ENCODE peak calls at places on chromosomes 7 and 10, in seven cellular contexts. O is WERI-Rb-1; T is GF-D8; C is AG10803; Y is EL; R is activated naive CD4-positive, alpha-beta T cell; N is NCI-H1417. D is an unnamed sample.

GRCh38 chr10:109912335-109913282 is 10.7 kb downstream of the XPNPEP1 start:
- DNase-seq in O (no peak), T (no peak), C (peak), Y (no peak), R (no peak), N (peak), D (peak)

GRCh38 chr10:127024655-127025054 is 119.4 kb downstream of the DOCK1 start:
- DNase-seq in O (no peak), T (no peak), C (peak), Y (no peak), R (no peak), N (no peak), D (peak)

GRCh38 chr7:34612671-34613070 is 45.3 kb upstream of the NPSR1 start:
- DNase-seq in O (no peak), T (no peak), C (peak), Y (peak), R (no peak), N (no peak), D (no peak)

GRCh38 chr7:150986099-150986512 is 4.7 kb upstream of the NOS3 start:
- DNase-seq in O (peak), T (peak), C (peak), Y (peak), R (no peak), N (peak), D (peak)

GRCh38 chr7:127114739-127115265 is 137.9 kb downstream of the GRM8 start:
- DNase-seq in O (no peak), T (no peak), C (no peak), Y (no peak), R (no peak), N (no peak), D (no peak)

GRCh38 chr7:141342664-141343400 is 208.4 kb upstream of the AGK start:
- DNase-seq in O (no peak), T (no peak), C (no peak), Y (no peak), R (no peak), N (no peak), D (no peak)

GRCh38 chr7:101817031-101817929 is at the start of gene CUX1:
- DNase-seq in O (no peak), T (peak), C (no peak), Y (peak), R (no peak), N (peak), D (no peak)

GRCh38 chr10:61669161-61669755 is 6.5 kb downstream of the CABCOCO1 start:
- DNase-seq in O (no peak), T (no peak), C (no peak), Y (no peak), R (no peak), N (no peak), D (peak)

GRCh38 chr10:624605-625334 is 64.7 kb downstream of the DIP2C start:
- DNase-seq in O (no peak), T (no peak), C (peak), Y (peak), R (no peak), N (peak), D (peak)

GRCh38 chr7:73437091-73437490 is 3.5 kb downstream of the FZD9 start:
- DNase-seq in O (no peak), T (no peak), C (no peak), Y (no peak), R (no peak), N (peak), D (no peak)

GRCh38 chr10:69497611-69498390 is 46.5 kb downstream of the TSPAN15 start:
- DNase-seq in O (no peak), T (no peak), C (no peak), Y (no peak), R (no peak), N (no peak), D (no peak)

GRCh38 chr10:30503700-30504462 is 69.9 kb downstream of the MAP3K8 start:
- DNase-seq in O (no peak), T (no peak), C (no peak), Y (no peak), R (no peak), N (no peak), D (no peak)

GRCh38 chr10:91813251-91813650 is 15.0 kb downstream of the TNKS2 start:
- DNase-seq in O (no peak), T (no peak), C (no peak), Y (no peak), R (no peak), N (no peak), D (no peak)

GRCh38 chr10:48522011-48522765 is 82.7 kb downstream of the ARHGAP22 start:
- DNase-seq in O (no peak), T (no peak), C (peak), Y (no peak), R (no peak), N (no peak), D (no peak)

GRCh38 chr10:71436268-71436922 is 39.7 kb downstream of the CDH23 start:
- DNase-seq in O (no peak), T (no peak), C (no peak), Y (no peak), R (no peak), N (no peak), D (no peak)

GRCh38 chr10:7667262-7668141 is 736 bp upstream of the ITIH5 start:
- DNase-seq in O (no peak), T (no peak), C (no peak), Y (no peak), R (no peak), N (no peak), D (no peak)

GRCh38 chr10:12534824-12535223 is 185.5 kb downstream of the CAMK1D start:
- DNase-seq in O (no peak), T (no peak), C (no peak), Y (peak), R (no peak), N (no peak), D (no peak)

GRCh38 chr10:98338318-98338717 is 70.3 kb upstream of the LOXL4 start:
- DNase-seq in O (no peak), T (no peak), C (peak), Y (no peak), R (no peak), N (no peak), D (peak)

GRCh38 chr7:20206104-20206896 is 10.9 kb downstream of the MACC1 start:
- DNase-seq in O (no peak), T (no peak), C (no peak), Y (no peak), R (no peak), N (no peak), D (no peak)

GRCh38 chr10:93745411-93746065 is 12.2 kb upstream of the LGI1 start:
- DNase-seq in O (peak), T (no peak), C (peak), Y (peak), R (no peak), N (no peak), D (peak)

GRCh38 chr10:102024799-102025198 is 31.2 kb downstream of the ARMH3 start:
- DNase-seq in O (no peak), T (peak), C (no peak), Y (no peak), R (no peak), N (no peak), D (no peak)

GRCh38 chr10:127149613-127150081 is 46.7 kb downstream of the INSYN2A start:
- DNase-seq in O (no peak), T (no peak), C (peak), Y (peak), R (no peak), N (no peak), D (peak)

GRCh38 chr10:77031531-77031930 is 606.1 kb downstream of the KCNMA1 start:
- DNase-seq in O (no peak), T (peak), C (no peak), Y (no peak), R (no peak), N (no peak), D (no peak)

GRCh38 chr10:100999742-101000601 is at the start of gene LZTS2:
- DNase-seq in O (no peak), T (no peak), C (no peak), Y (peak), R (no peak), N (peak), D (no peak)

GRCh38 chr10:101611506-101611905 is 23.4 kb downstream of the DPCD start:
- DNase-seq in O (peak), T (no peak), C (peak), Y (peak), R (no peak), N (no peak), D (no peak)

GRCh38 chr10:124539935-124540641 is 78.5 kb downstream of the LHPP start:
- DNase-seq in O (peak), T (no peak), C (peak), Y (peak), R (peak), N (peak), D (peak)

GRCh38 chr7:105353752-105354328 is 34.9 kb downstream of the SRPK2 start:
- DNase-seq in O (no peak), T (peak), C (peak), Y (no peak), R (no peak), N (no peak), D (peak)

GRCh38 chr10:11757452-11757819 is 15.3 kb downstream of the ECHDC3 start:
- DNase-seq in O (peak), T (no peak), C (peak), Y (peak), R (no peak), N (peak), D (peak)

GRCh38 chr7:98531717-98532116 is 85.4 kb upstream of the NPTX2 start:
- DNase-seq in O (no peak), T (no peak), C (no peak), Y (no peak), R (no peak), N (no peak), D (no peak)

GRCh38 chr10:7819126-7819470 is 793 bp downstream of the TAF3 start:
- DNase-seq in O (peak), T (peak), C (peak), Y (peak), R (no peak), N (peak), D (peak)

GRCh38 chr10:99917963-99918825 is 91.6 kb downstream of the DNMBP start:
- DNase-seq in O (peak), T (no peak), C (peak), Y (peak), R (no peak), N (peak), D (peak)

GRCh38 chr7:128453836-128454804 is 1.6 kb upstream of the HILPDA start:
- DNase-seq in O (peak), T (no peak), C (peak), Y (no peak), R (no peak), N (no peak), D (peak)

GRCh38 chr10:58275908-58276307 is 6.9 kb downstream of the CISD1 start:
- DNase-seq in O (no peak), T (no peak), C (peak), Y (peak), R (no peak), N (no peak), D (no peak)

GRCh38 chr7:49783446-49783845 is 10.0 kb downstream of the VWC2 start:
- DNase-seq in O (no peak), T (no peak), C (no peak), Y (no peak), R (no peak), N (no peak), D (no peak)

GRCh38 chr10:86592413-86592812 is 61.9 kb upstream of the OPN4 start:
- DNase-seq in O (peak), T (no peak), C (no peak), Y (no peak), R (no peak), N (peak), D (no peak)

GRCh38 chr10:106278385-106278784 is 886.1 kb downstream of the SORCS1 start:
- DNase-seq in O (no peak), T (no peak), C (peak), Y (peak), R (no peak), N (no peak), D (no peak)